ENCODE peak calls at places on chromosomes 5 and 9, in five cellular contexts. F, A, N, Q and M are unnamed samples.

GRCh38 chr5:135227064-135228022 is 171.7 kb downstream of the MACROH2A1 start:
- DNase-seq in N (no peak), A (no peak), Q (peak; percentile 25), F (no peak), M (no peak)

GRCh38 chr9:3500044-3500443 is 25.8 kb downstream of the RFX3 start:
- DNase-seq in Q (no peak), A (no peak), F (no peak), N (no peak), M (no peak)

GRCh38 chr5:77218263-77218662 is 7.8 kb downstream of the PDE8B start:
- DNase-seq in F (no peak), Q (no peak), N (no peak), A (no peak), M (no peak)

GRCh38 chr5:172646716-172647285 is 5.7 kb downstream of the NEURL1B start:
- DNase-seq in Q (peak; percentile 25), A (no peak), F (no peak), N (peak; percentile 36), M (no peak)

GRCh38 chr5:14204785-14205321 is 61.7 kb downstream of the TRIO start:
- DNase-seq in Q (peak; percentile 64), F (peak; percentile 87), A (no peak), N (peak; percentile 83), M (no peak)

GRCh38 chr9:9523476-9523875 is 1089.3 kb downstream of the PTPRD start:
- DNase-seq in N (no peak), Q (no peak), F (no peak), A (no peak), M (no peak)

GRCh38 chr5:14720236-14720923 is 55.9 kb downstream of the OTULIN start:
- DNase-seq in N (peak; percentile 69), Q (no peak), A (no peak), F (peak; percentile 34), M (no peak)

GRCh38 chr5:104363567-104363966 is 801.0 kb upstream of the NUDT12 start:
- DNase-seq in F (no peak), A (no peak), Q (no peak), N (no peak), M (no peak)